ENCODE peak calls at places on chromosomes 1 and 21, in ten cellular contexts. N, A, X, I, C, G, S, D, V and O are unnamed samples.

GRCh38 chr1:234851450-234852438 is 241.8 kb upstream of the IRF2BP2 start:
- DNase-seq in N (peak), A (peak), X (no peak), I (no peak), C (no peak), G (no peak), S (peak), D (peak), V (peak), O (peak)

GRCh38 chr1:177464682-177465081 is 293.9 kb downstream of the BRINP2 start:
- DNase-seq in N (no peak), A (no peak), X (no peak), I (no peak), C (no peak), G (no peak), S (no peak), D (no peak), V (no peak), O (no peak)

GRCh38 chr1:73333847-73334503 is 864.0 kb downstream of the LRRIQ3 start:
- DNase-seq in N (no peak), A (peak), X (no peak), I (no peak), C (no peak), G (no peak), S (no peak), D (no peak), V (no peak), O (no peak)

GRCh38 chr1:99886179-99886578 is 36.0 kb downstream of the AGL start:
- DNase-seq in N (no peak), A (no peak), X (no peak), I (no peak), C (no peak), G (no peak), S (no peak), D (no peak), V (no peak), O (no peak)

GRCh38 chr21:31366825-31367224 is 22.8 kb upstream of the TIAM1 start:
- DNase-seq in N (no peak), A (no peak), X (no peak), I (no peak), C (no peak), G (no peak), S (peak), D (peak), V (peak), O (peak)

GRCh38 chr1:10210841-10211804 is 753 bp downstream of the KIF1B start:
- DNase-seq in N (peak), A (peak), X (peak), I (peak), C (no peak), G (peak), S (peak), D (peak), V (peak), O (peak)

GRCh38 chr21:45308211-45309068 is 20.7 kb upstream of the POFUT2 start:
- DNase-seq in N (no peak), A (peak), X (no peak), I (no peak), C (no peak), G (peak), S (peak), D (peak), V (peak), O (no peak)

GRCh38 chr1:35702540-35702939 is 16.1 kb downstream of the C1orf216 start:
- DNase-seq in N (no peak), A (no peak), X (no peak), I (no peak), C (no peak), G (no peak), S (no peak), D (no peak), V (no peak), O (no peak)

GRCh38 chr1:193971595-193971994 is 785.2 kb upstream of the B3GALT2 start:
- DNase-seq in N (no peak), A (no peak), X (no peak), I (no peak), C (no peak), G (no peak), S (peak), D (peak), V (peak), O (peak)

GRCh38 chr1:160953030-160953429 is 1.6 kb downstream of the ITLN2 start:
- DNase-seq in N (no peak), A (no peak), X (no peak), I (no peak), C (no peak), G (no peak), S (no peak), D (no peak), V (peak), O (peak)

GRCh38 chr1:185520188-185520935 is 203.3 kb upstream of the IVNS1ABP start:
- DNase-seq in N (no peak), A (no peak), X (no peak), I (no peak), C (no peak), G (no peak), S (peak), D (peak), V (peak), O (peak)

GRCh38 chr1:163980391-163980790 is 578.6 kb upstream of the PBX1 start:
- DNase-seq in N (no peak), A (no peak), X (no peak), I (no peak), C (no peak), G (no peak), S (no peak), D (no peak), V (no peak), O (no peak)

GRCh38 chr1:164071288-164071687 is 487.7 kb upstream of the PBX1 start:
- DNase-seq in N (no peak), A (no peak), X (no peak), I (no peak), C (no peak), G (no peak), S (no peak), D (no peak), V (no peak), O (no peak)

GRCh38 chr1:24704411-24705259 is 40.6 kb upstream of the CLIC4 start:
- DNase-seq in N (no peak), A (no peak), X (no peak), I (no peak), C (no peak), G (no peak), S (peak), D (peak), V (peak), O (peak)

GRCh38 chr1:152448095-152448494 is 34.0 kb upstream of the CRNN start:
- DNase-seq in N (no peak), A (no peak), X (no peak), I (no peak), C (no peak), G (no peak), S (no peak), D (no peak), V (no peak), O (no peak)

GRCh38 chr1:236523704-236524141 is at the start of gene LGALS8:
- DNase-seq in N (peak), A (peak), X (peak), I (peak), C (peak), G (peak), S (peak), D (peak), V (peak), O (peak)

GRCh38 chr1:37471345-37472231 is 2.8 kb upstream of the ZC3H12A start:
- DNase-seq in N (no peak), A (peak), X (no peak), I (no peak), C (no peak), G (no peak), S (peak), D (peak), V (peak), O (peak)

GRCh38 chr1:85240174-85240601 is 19.3 kb downstream of the C1orf52 start:
- DNase-seq in N (peak), A (no peak), X (peak), I (no peak), C (no peak), G (no peak), S (peak), D (no peak), V (peak), O (no peak)

GRCh38 chr1:112998592-112999235 is 42.7 kb upstream of the SLC16A1 start:
- DNase-seq in N (no peak), A (peak), X (no peak), I (no peak), C (no peak), G (no peak), S (peak), D (peak), V (peak), O (peak)

GRCh38 chr21:23402929-23403520 is 2204.3 kb downstream of the MRPL39 start:
- DNase-seq in N (no peak), A (no peak), X (no peak), I (no peak), C (no peak), G (no peak), S (no peak), D (no peak), V (no peak), O (no peak)

GRCh38 chr1:81305997-81306452 is 494.7 kb upstream of the ADGRL2 start:
- DNase-seq in N (no peak), A (peak), X (no peak), I (no peak), C (no peak), G (peak), S (peak), D (peak), V (peak), O (peak)

GRCh38 chr1:219433471-219434131 is 179.3 kb downstream of the ZC3H11B start:
- DNase-seq in N (no peak), A (no peak), X (no peak), I (no peak), C (no peak), G (no peak), S (no peak), D (peak), V (no peak), O (no peak)

GRCh38 chr1:22347854-22348760 is 103.5 kb upstream of the ZBTB40 start:
- DNase-seq in N (no peak), A (peak), X (no peak), I (no peak), C (no peak), G (no peak), S (no peak), D (no peak), V (no peak), O (peak)

GRCh38 chr1:230861970-230862595 is 6.2 kb downstream of the C1orf198 start:
- DNase-seq in N (no peak), A (no peak), X (no peak), I (no peak), C (no peak), G (no peak), S (no peak), D (no peak), V (peak), O (no peak)

GRCh38 chr1:229114315-229114714 is 156.6 kb upstream of the RAB4A start:
- DNase-seq in N (no peak), A (peak), X (no peak), I (no peak), C (no peak), G (no peak), S (peak), D (no peak), V (no peak), O (no peak)

GRCh38 chr21:25960423-25960822 is 210.1 kb downstream of the APP start:
- DNase-seq in N (no peak), A (no peak), X (no peak), I (no peak), C (no peak), G (no peak), S (no peak), D (no peak), V (no peak), O (no peak)

GRCh38 chr1:58883037-58883887 is 99.4 kb upstream of the JUN start:
- DNase-seq in N (no peak), A (peak), X (no peak), I (no peak), C (no peak), G (no peak), S (peak), D (peak), V (peak), O (peak)

GRCh38 chr1:99820546-99820945 is 29.6 kb upstream of the AGL start:
- DNase-seq in N (peak), A (peak), X (no peak), I (no peak), C (no peak), G (no peak), S (no peak), D (no peak), V (no peak), O (peak)

GRCh38 chr1:204758601-204759000 is 73.1 kb upstream of the LRRN2 start:
- DNase-seq in N (no peak), A (no peak), X (no peak), I (no peak), C (no peak), G (no peak), S (no peak), D (no peak), V (no peak), O (no peak)

GRCh38 chr1:33925586-33925985 is 61.7 kb downstream of the HMGB4 start:
- DNase-seq in N (no peak), A (no peak), X (no peak), I (no peak), C (no peak), G (no peak), S (no peak), D (no peak), V (no peak), O (no peak)

GRCh38 chr1:30872948-30873263 is 35.7 kb downstream of the SDC3 start:
- DNase-seq in N (no peak), A (no peak), X (no peak), I (no peak), C (no peak), G (no peak), S (no peak), D (no peak), V (peak), O (no peak)

GRCh38 chr21:46478910-46479309 is 20.2 kb downstream of the DIP2A start:
- DNase-seq in N (no peak), A (no peak), X (no peak), I (no peak), C (no peak), G (no peak), S (no peak), D (no peak), V (no peak), O (no peak)

GRCh38 chr1:214901718-214902117 is 180.8 kb upstream of the KCNK2 start:
- DNase-seq in N (no peak), A (no peak), X (no peak), I (no peak), C (no peak), G (no peak), S (peak), D (peak), V (peak), O (peak)

GRCh38 chr1:11285883-11286734 is 13.1 kb downstream of the UBIAD1 start:
- DNase-seq in N (no peak), A (peak), X (no peak), I (no peak), C (no peak), G (no peak), S (no peak), D (peak), V (peak), O (peak)

GRCh38 chr1:30684881-30685795 is 38.2 kb downstream of the MATN1 start:
- DNase-seq in N (no peak), A (peak), X (no peak), I (peak), C (no peak), G (peak), S (no peak), D (peak), V (no peak), O (no peak)